ENCODE peak calls at places on chromosomes 5 and 9, in six cellular contexts. L is natural killer cell treated with Interleukin-12 subunit alpha and Interleukin-12 subunit beta and Interleukin-15 and Interleukin-18, amount 100 ng/mL, for 72 hours; A is endothelial cell; U is epithelial cell of prostate; K is suprapubic skin; T is hepatic stellate cell. J is an unnamed sample.

GRCh38 chr9:109022909-109023308 is 9.6 kb upstream of the CTNNAL1 start:
- DNase-seq in A (no peak), U (no peak), K (no peak), T (no peak), L (no peak), J (no peak)

GRCh38 chr5:139043127-139043905 is 154.9 kb downstream of the SIL1 start:
- DNase-seq in K (no peak), L (no peak), A (no peak), T (no peak), U (no peak), J (no peak)

GRCh38 chr9:108463927-108464606 is 391.7 kb downstream of the ACTL7B start:
- DNase-seq in U (no peak), A (no peak), K (no peak), T (no peak), L (no peak), J (no peak)

GRCh38 chr9:129263836-129264235 is 85.8 kb upstream of the IER5L start:
- DNase-seq in L (no peak), U (no peak), K (no peak), T (no peak), A (no peak), J (no peak)

GRCh38 chr5:79512692-79513518 is 1.0 kb downstream of the HOMER1 start:
- DNase-seq in K (no peak), U (no peak), A (peak), L (no peak), T (peak), J (peak)

GRCh38 chr5:140690376-140690932 is 716 bp downstream of the HARS1 start:
- DNase-seq in U (no peak), A (no peak), L (no peak), K (no peak), T (no peak), J (no peak)

GRCh38 chr5:150633424-150633823 is 7.0 kb upstream of the SYNPO start:
- DNase-seq in K (no peak), U (no peak), L (no peak), A (no peak), T (no peak), J (no peak)

GRCh38 chr5:43683884-43684471 is 81.0 kb downstream of the NNT start:
- DNase-seq in K (no peak), A (no peak), T (no peak), U (no peak), L (no peak), J (no peak)

GRCh38 chr5:173592050-173592669 is 24.3 kb downstream of the BOD1 start:
- DNase-seq in U (no peak), L (no peak), K (no peak), T (no peak), A (peak), J (no peak)

GRCh38 chr5:172685036-172685435 is 44.0 kb downstream of the NEURL1B start:
- DNase-seq in U (no peak), L (no peak), T (no peak), A (no peak), K (no peak), J (no peak)

GRCh38 chr5:65126192-65126591 is 355.5 kb downstream of the ADAMTS6 start:
- DNase-seq in A (no peak), K (no peak), U (no peak), L (no peak), T (no peak), J (no peak)

GRCh38 chr9:93319301-93319991 is 132.0 kb upstream of the FAM120A start:
- DNase-seq in K (peak), L (no peak), A (no peak), T (no peak), U (no peak), J (no peak)

GRCh38 chr5:177470759-177471536 is 2.5 kb downstream of the DBN1 start:
- DNase-seq in A (no peak), L (no peak), U (no peak), K (no peak), T (peak), J (no peak)